ENCODE peak calls at places on chromosomes 6 and 20, in ten cellular contexts. D is fibroblast of lung, M is mammary epithelial cell, P is GM23248, C is H1, U is endothelial cell of umbilical vein, H is IMR-90, W is PC-9, G is astrocyte, F is HCT116. A is an unnamed sample.

GRCh38 chr20:46213946-46214830 is 94.1 kb downstream of the CDH22 start:
- DNase-seq in D (no peak), M (no peak), P (no peak), C (no peak), U (no peak), H (no peak), W (no peak), G (no peak), F (no peak), A (peak; percentile 88)

GRCh38 chr6:79079425-79080130 is 1.5 kb upstream of the PHIP start:
- DNase-seq in D (peak; percentile 47), M (no peak), P (peak; percentile 42), C (no peak), U (peak; percentile 49), H (peak; percentile 8), W (no peak), G (peak; percentile 27), F (no peak), A (peak; percentile 74)

GRCh38 chr20:49561256-49561655 is 6.7 kb downstream of the PTGIS start:
- DNase-seq in D (no peak), M (no peak), P (peak; percentile 33), C (no peak), U (no peak), H (no peak), W (no peak), G (no peak), F (no peak), A (no peak)

GRCh38 chr6:39824030-39824926 is 32.1 kb downstream of the DAAM2 start:
- DNase-seq in D (no peak), M (no peak), P (no peak), C (no peak), U (no peak), H (no peak), W (no peak), G (no peak), F (no peak), A (no peak)

GRCh38 chr6:34341481-34341971 is 50.9 kb downstream of the NUDT3 start:
- DNase-seq in D (peak; percentile 69), M (peak; percentile 54), P (peak; percentile 68), C (no peak), U (peak; percentile 84), H (peak; percentile 75), W (no peak), G (peak; percentile 67), F (no peak), A (peak; percentile 73)

GRCh38 chr20:1333462-1334369 is 4.8 kb upstream of the SDCBP2 start:
- DNase-seq in D (no peak), M (no peak), P (no peak), C (peak; percentile 33), U (no peak), H (no peak), W (no peak), G (no peak), F (no peak), A (no peak)

GRCh38 chr6:89311853-89312531 is 3.1 kb downstream of the GABRR2 start:
- DNase-seq in D (peak; percentile 77), M (no peak), P (peak; percentile 80), C (peak; percentile 80), U (peak; percentile 95), H (peak; percentile 54), W (no peak), G (peak; percentile 69), F (no peak), A (peak; percentile 72)

GRCh38 chr6:166958926-166959861 is 2.8 kb upstream of the RNASET2 start:
- DNase-seq in D (no peak), M (no peak), P (no peak), C (no peak), U (peak; percentile 19), H (no peak), W (no peak), G (no peak), F (no peak), A (peak; percentile 59)

GRCh38 chr6:112468359-112468758 is 121.2 kb downstream of the RFPL4B start:
- DNase-seq in D (peak; percentile 86), M (peak; percentile 70), P (peak; percentile 51), C (no peak), U (no peak), H (peak; percentile 65), W (peak; percentile 64), G (peak; percentile 85), F (no peak), A (no peak)

GRCh38 chr20:48034754-48035153 is 249.5 kb upstream of the SULF2 start:
- DNase-seq in D (no peak), M (peak; percentile 13), P (no peak), C (no peak), U (no peak), H (no peak), W (peak; percentile 88), G (no peak), F (no peak), A (no peak)

GRCh38 chr6:42103753-42104094 is 38.7 kb downstream of the C6orf132 start:
- DNase-seq in D (no peak), M (no peak), P (no peak), C (no peak), U (no peak), H (no peak), W (no peak), G (no peak), F (no peak), A (no peak)

GRCh38 chr6:42103218-42103617 is 39.2 kb downstream of the C6orf132 start:
- DNase-seq in D (no peak), M (no peak), P (no peak), C (no peak), U (no peak), H (no peak), W (no peak), G (no peak), F (no peak), A (peak; percentile 68)

GRCh38 chr6:42100029-42100901 is 42.2 kb downstream of the C6orf132 start:
- DNase-seq in D (peak; percentile 78), M (peak; percentile 82), P (peak; percentile 85), C (no peak), U (peak; percentile 17), H (peak; percentile 84), W (no peak), G (peak; percentile 67), F (no peak), A (peak; percentile 95)

GRCh38 chr6:42099340-42100028 is 42.9 kb downstream of the C6orf132 start:
- DNase-seq in D (peak; percentile 85), M (peak; percentile 96), P (peak; percentile 88), C (no peak), U (no peak), H (peak; percentile 71), W (peak; percentile 86), G (peak; percentile 81), F (no peak), A (peak; percentile 95)

GRCh38 chr6:42101186-42101657 is 41.2 kb downstream of the C6orf132 start:
- DNase-seq in D (peak; percentile 17), M (peak; percentile 47), P (peak; percentile 72), C (no peak), U (no peak), H (peak; percentile 56), W (no peak), G (no peak), F (no peak), A (peak; percentile 93)
- H3K27ac ChIP-seq in D (peak overlapping the region; percentile 92), M (peak overlapping the region; percentile 17), P (peak overlapping the region; percentile 94), C (no peak overlapping the region), U (no peak overlapping the region), H (peak overlapping the region; percentile 59), W (peak overlapping the region; percentile 91), G (peak overlapping the region; percentile 34), F (peak overlapping the region; percentile 85), A (peak overlapping the region; percentile 63)

DNA sequence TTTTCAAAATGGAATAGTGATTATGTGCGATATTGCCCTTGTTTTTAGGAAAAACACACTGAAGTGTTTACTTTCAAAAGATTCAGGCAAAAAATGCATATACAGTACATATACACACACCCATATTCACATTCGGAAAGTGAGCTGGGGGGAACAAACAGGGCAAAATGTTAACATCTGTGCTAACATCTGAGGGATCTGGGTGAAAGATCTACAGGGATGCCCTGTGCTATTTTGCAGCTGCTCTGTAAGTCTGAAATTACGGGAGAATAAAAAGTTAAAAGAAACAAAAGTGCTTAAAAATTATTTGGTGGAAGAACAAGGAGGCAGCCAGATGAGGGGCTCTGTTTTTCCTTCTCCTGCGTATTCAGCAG is 860 bp downstream of the CST3 start:
- DNase-seq in D (no peak), M (no peak), P (no peak), C (no peak), U (no peak), H (no peak), W (no peak), G (no peak), F (no peak), A (peak; percentile 84)
- H2AFZ ChIP-seq in D (no peak overlapping the region), M (peak overlapping the region; percentile 70), P (peak overlapping the region; percentile 82), C (no peak overlapping the region), U (no peak overlapping the region), H (peak overlapping the region; percentile 84), W (peak overlapping the region; percentile 83), G (peak overlapping the region; percentile 88), F (no peak overlapping the region), A (peak overlapping the region; percentile 85)

DNA sequence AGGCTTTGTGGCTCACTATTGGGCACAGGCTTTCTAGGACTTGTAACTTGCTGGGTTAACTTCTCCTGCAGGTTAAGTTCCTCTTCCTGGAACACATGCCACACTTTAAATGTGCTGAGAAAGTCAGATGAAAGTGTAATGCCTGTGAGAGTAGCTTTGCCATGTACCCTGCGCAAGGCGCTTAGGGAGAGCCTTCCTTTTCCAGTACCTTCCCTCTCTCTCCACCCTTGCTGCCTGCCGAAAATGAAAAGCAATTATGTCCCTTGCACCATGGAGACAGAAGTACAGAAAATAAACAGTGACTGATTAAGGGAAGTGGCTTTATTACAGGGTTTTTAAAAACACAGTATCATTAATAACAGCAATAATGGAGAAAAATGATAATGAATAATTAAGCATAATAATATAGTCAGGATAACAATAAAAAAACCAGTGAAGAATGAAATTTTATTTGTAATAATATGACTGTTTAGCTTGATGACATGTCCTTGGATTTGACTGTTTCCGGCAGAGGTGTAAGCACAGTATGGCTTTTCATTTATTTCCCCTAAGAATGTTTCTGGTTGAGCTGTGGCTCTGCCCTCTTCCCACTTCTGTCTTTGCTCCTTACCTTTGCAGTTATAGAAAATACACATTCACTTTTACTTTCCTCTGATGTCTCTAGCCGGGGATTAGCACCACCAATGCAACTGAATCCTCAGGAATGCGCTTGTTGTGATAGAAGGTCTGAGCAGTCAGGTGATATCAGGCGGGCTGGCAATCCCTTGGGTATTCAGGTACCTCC is 472.3 kb upstream of the CITED2 start:
- DNase-seq in D (no peak), M (no peak), P (no peak), C (no peak), U (no peak), H (no peak), W (no peak), G (no peak), F (no peak), A (no peak)
- H3K27ac ChIP-seq in D (no peak overlapping the region), M (no peak overlapping the region), P (no peak overlapping the region), C (no peak overlapping the region), U (no peak overlapping the region), H (no peak overlapping the region), W (no peak overlapping the region), G (no peak overlapping the region), F (no peak overlapping the region), A (no peak overlapping the region)

DNA sequence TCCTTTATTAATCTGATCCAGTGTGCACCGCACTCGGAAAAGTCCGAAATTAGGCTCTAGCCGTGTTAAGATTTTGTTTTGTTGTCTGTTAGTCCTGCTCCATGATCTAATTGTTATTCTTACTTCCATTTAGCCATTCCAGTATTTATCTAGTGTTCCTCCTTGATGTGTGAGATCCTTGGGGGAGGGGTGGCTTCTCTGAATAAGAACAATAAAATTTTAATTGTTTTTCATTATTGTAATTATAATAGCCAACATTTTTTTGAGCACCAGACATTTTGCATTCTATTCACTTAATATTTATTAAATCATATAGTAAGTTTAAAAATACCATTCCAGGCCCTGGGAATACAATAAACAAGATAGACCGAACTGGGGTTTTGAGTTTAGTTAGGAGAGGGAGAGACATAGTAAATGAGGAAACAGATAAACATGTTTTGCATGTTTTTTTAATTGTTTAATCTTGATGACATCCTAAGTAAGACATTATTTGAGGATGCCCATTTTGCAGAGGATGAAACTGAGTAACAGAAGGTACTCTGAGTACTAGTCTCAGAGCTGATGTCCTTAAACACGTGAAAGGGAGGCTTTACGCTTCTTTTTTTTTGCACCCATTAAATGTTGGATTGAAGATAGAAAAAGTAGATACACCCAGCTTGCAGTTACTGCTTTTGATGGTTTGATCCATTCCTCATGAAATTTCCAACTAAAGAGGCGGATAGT is 1.2 kb downstream of the CBFA2T2 start:
- DNase-seq in D (peak; percentile 1), M (no peak), P (peak; percentile 59), C (no peak), U (no peak), H (no peak), W (no peak), G (no peak), F (no peak), A (no peak)
- H2AFZ ChIP-seq in D (peak overlapping the region; percentile 52), M (peak overlapping the region; percentile 98), P (peak overlapping the region; percentile 87), C (no peak overlapping the region), U (peak overlapping the region; percentile 47), H (peak overlapping the region; percentile 96), W (peak overlapping the region; percentile 86), G (peak overlapping the region; percentile 90), F (no peak overlapping the region), A (peak overlapping the region; percentile 86)